ENCODE peak calls at places on chromosomes 11 and 22, in seven cellular contexts. O is PC-3, Z is left ventricle myocardium inferior, P is H9, T is gastrocnemius medialis, Y is transverse colon, U is tibial nerve. W is an unnamed sample. For H3K9me3, the result is how much of the 10 kb centered on the place peaks cover.

GRCh38 chr11:79404325-79404724 is 36.5 kb downstream of the TENM4 start:
- DNase-seq in T (no peak), P (no peak), Z (no peak), U (no peak), O (no peak), Y (no peak), W (no peak)

GRCh38 chr11:1479006-1479677 is 7.4 kb downstream of the MOB2 start:
- DNase-seq in P (no peak), Y (no peak), Z (peak), O (no peak), T (peak), U (no peak), W (no peak)

GRCh38 chr11:72738199-72739141 is 13.7 kb downstream of the ARAP1 start:
- DNase-seq in P (no peak), O (peak), Z (no peak), U (no peak), T (peak), Y (no peak), W (no peak)

GRCh38 chr11:106656646-106657045 is 361.6 kb downstream of the GUCY1A2 start:
- DNase-seq in P (no peak), O (peak), Y (no peak), Z (no peak), U (no peak), T (no peak), W (no peak)

GRCh38 chr11:65431452-65432132 is 9.0 kb downstream of the NEAT1 start:
- DNase-seq in T (no peak), O (no peak), Z (no peak), P (no peak), U (no peak), Y (peak), W (no peak)

GRCh38 chr11:94400839-94401772 is at the start of gene GPR83:
- DNase-seq in U (no peak), T (no peak), P (peak), Y (no peak), O (no peak), Z (peak), W (no peak)

GRCh38 chr11:123560001-123560400 is 94.4 kb downstream of the SCN3B start:
- DNase-seq in Y (no peak), P (no peak), Z (peak), T (peak), O (no peak), U (no peak), W (no peak)

GRCh38 chr11:62552465-62552782 is 5.8 kb upstream of the AHNAK start:
- DNase-seq in P (no peak), Y (no peak), O (peak), U (no peak), Z (peak), T (no peak), W (no peak)

GRCh38 chr22:45671783-45672563 is at the start of gene ATXN10:
- DNase-seq in P (peak), Y (peak), T (peak), U (no peak), O (peak), Z (peak), W (peak)

GRCh38 chr11:126862664-126863247 is 137.8 kb downstream of the KIRREL3 start:
- DNase-seq in P (peak), T (no peak), Z (no peak), O (no peak), U (no peak), Y (no peak), W (no peak)

GRCh38 chr11:108963118-108963517 is 298.2 kb downstream of the DDX10 start:
- DNase-seq in Y (no peak), Z (no peak), P (no peak), O (no peak), T (no peak), U (no peak), W (no peak)

GRCh38 chr11:15707971-15708370 is 593.2 kb downstream of the INSC start:
- DNase-seq in P (peak), Z (peak), U (peak), O (peak), Y (peak), T (peak), W (no peak)

GRCh38 chr11:85076535-85077330 is 550.4 kb downstream of the DLG2 start:
- DNase-seq in O (peak), Z (no peak), U (no peak), T (no peak), P (no peak), Y (no peak), W (no peak)

GRCh38 chr11:111759778-111760407 is 6.3 kb downstream of the PPP2R1B start:
- DNase-seq in Y (no peak), U (no peak), Z (no peak), P (no peak), O (no peak), T (no peak), W (no peak)

GRCh38 chr11:122709042-122709760 is 53.7 kb downstream of the UBASH3B start:
- DNase-seq in Z (no peak), Y (no peak), T (no peak), O (peak), P (no peak), U (no peak), W (no peak)

GRCh38 chr11:94665116-94665659 is 98.0 kb downstream of the PIWIL4 start:
- DNase-seq in Z (no peak), U (no peak), T (no peak), Y (no peak), P (no peak), O (no peak), W (no peak)

GRCh38 chr11:118058311-118059230 is 18.3 kb upstream of the TMPRSS4 start:
- DNase-seq in T (no peak), U (no peak), Y (peak), P (no peak), Z (no peak), O (peak), W (peak)

GRCh38 chr11:100709233-100709999 is 22.3 kb downstream of the ARHGAP42 start:
- DNase-seq in Z (no peak), T (no peak), U (no peak), P (no peak), Y (no peak), O (peak), W (no peak)

DNA sequence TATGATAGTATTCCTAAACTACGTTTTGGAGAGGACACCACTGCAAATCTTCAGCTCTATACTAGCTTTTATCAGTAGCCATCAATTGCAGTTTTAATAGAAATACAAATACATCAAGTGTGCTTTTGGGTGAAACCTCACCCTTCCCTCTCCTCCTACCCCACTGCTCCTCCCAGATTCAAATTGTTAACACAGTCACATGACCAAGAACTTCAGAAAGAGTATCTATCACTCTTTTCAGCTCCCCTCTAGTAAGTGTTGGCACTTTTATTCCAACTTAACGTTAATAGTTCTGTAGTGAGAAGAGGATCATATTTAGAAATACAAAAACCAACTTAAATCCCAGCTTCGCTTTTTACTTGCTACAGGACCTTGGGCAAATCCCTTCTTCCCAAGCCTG is 17.0 kb downstream of the RRAS2 start:
- DNase-seq in Y (no peak), U (no peak), T (no peak), P (no peak), O (no peak), Z (no peak), W (no peak)
- H3K27ac ChIP-seq in Y (no peak), U (no peak), T (no peak), P (peak), O (no peak), Z (no peak), W (no peak)

GRCh38 chr22:48179571-48180546 is 1417.4 kb downstream of the TBC1D22A start:
- DNase-seq in Y (no peak), U (no peak), O (no peak), T (no peak), Z (no peak), P (peak), W (no peak)

GRCh38 chr22:48182036-48182435 is 1419.6 kb downstream of the TBC1D22A start:
- DNase-seq in U (no peak), O (no peak), P (peak), Y (no peak), Z (no peak), T (no peak), W (no peak)

GRCh38 chr22:48180631-48181030 is 1418.2 kb downstream of the TBC1D22A start:
- DNase-seq in U (no peak), T (no peak), P (peak), Y (no peak), Z (no peak), O (no peak), W (no peak)

GRCh38 chr22:48182896-48183805 is 1420.7 kb downstream of the TBC1D22A start:
- DNase-seq in U (no peak), O (no peak), Y (no peak), Z (no peak), P (peak), T (no peak), W (no peak)

GRCh38 chr22:48181168-48181955 is 1418.9 kb downstream of the TBC1D22A start:
- DNase-seq in O (no peak), U (no peak), P (peak), Y (no peak), Z (no peak), T (no peak), W (no peak)
- H3K9me3 ChIP-seq in O (under half), U (under half), P (under half), Y (under half), Z (under half), T (under half), W (under half)

GRCh38 chr22:39214383-39215069 is 30.3 kb downstream of the PDGFB start:
- DNase-seq in T (no peak), P (peak), Z (no peak), O (peak), U (no peak), Y (no peak), W (no peak)
- H3K27ac ChIP-seq in T (no peak), P (peak), Z (no peak), O (peak), U (no peak), Y (no peak), W (no peak)

DNA sequence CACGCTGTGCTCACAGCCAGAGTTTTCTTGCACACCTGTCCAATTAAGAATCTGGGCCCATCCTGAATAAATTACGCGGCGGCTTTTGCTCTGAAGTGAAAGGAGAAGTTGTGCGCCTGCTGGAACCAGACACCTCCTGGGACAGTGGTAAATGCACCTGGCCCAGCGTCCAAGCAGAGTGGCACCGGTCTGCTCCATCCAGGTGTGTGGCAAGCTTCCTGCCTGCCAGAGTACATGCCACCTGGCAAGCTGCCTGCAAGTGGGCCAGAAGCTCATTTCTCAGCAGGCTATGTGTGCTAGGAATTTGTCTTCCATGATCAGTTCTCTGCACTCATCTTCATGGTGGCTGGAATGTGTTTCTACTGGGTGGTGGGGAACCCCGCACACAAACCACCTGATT is 660.6 kb downstream of the ETS1 start:
- DNase-seq in P (no peak), Y (no peak), Z (no peak), U (no peak), T (no peak), O (no peak), W (no peak)
- H3K9me3 ChIP-seq in P (under half), Y (under half), Z (under half), U (under half), T (under half), O (under half), W (under half)

GRCh38 chr11:26623076-26623666 is 51.1 kb upstream of the MUC15 start:
- DNase-seq in Z (no peak), O (peak), U (no peak), P (no peak), Y (no peak), T (no peak), W (no peak)
- H3K27ac ChIP-seq in Z (no peak), O (no peak), U (no peak), P (no peak), Y (no peak), T (no peak), W (no peak)

DNA sequence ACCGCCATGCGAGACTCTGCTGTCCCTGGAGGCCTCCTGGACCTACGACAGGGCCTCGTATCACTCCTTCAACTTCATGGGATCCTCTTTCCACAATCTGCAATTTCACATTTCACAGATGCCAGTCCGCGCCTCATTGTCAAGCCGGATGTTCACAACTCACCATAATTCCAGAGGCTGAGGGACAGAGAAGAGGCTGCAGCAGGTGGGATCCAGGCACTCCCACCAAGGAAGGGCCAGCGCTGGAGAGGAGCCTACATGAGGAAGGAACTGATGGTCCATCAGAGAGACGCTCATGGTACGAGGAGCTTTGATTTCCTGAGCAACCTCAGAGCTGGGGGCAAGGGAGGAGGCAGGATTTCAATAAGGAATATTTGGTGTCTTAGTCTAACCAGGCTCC is 495.0 kb downstream of the BRD1 start:
- DNase-seq in O (no peak), Y (no peak), P (no peak), T (no peak), Z (no peak), U (no peak), W (no peak)
- H3K9me3 ChIP-seq in O (under half), Y (under half), P (under half), T (under half), Z (under half), U (under half), W (under half)

DNA sequence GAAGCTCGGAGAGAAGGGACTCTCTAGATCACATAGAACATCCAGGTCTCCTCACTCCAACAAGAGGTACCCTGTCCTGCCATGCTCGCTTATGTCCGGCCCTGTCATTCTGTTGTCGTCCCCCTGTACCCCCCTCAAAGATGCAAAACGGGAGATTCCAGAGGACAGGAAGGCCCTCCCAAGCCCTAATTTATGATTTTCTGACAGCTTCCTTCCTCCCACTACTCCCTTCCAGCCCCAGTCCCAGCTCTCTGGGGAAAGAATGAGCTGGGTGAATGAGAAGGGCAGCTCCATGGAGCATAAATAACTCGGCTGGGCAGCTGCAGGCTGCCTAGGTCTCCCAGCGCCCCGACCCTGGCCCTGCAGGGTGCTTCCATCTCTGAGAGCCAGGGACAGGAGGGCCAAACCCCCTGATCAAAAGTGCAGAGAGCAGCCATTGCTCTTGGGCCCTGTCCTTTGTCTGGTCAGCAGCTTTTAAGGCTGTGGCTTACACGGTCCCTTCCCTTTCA is 3.9 kb upstream of the EMID1 start:
- DNase-seq in P (no peak), O (no peak), T (no peak), Z (no peak), Y (no peak), U (no peak), W (no peak)
- H3K27ac ChIP-seq in P (no peak), O (no peak), T (no peak), Z (peak), Y (peak), U (no peak), W (no peak)

DNA sequence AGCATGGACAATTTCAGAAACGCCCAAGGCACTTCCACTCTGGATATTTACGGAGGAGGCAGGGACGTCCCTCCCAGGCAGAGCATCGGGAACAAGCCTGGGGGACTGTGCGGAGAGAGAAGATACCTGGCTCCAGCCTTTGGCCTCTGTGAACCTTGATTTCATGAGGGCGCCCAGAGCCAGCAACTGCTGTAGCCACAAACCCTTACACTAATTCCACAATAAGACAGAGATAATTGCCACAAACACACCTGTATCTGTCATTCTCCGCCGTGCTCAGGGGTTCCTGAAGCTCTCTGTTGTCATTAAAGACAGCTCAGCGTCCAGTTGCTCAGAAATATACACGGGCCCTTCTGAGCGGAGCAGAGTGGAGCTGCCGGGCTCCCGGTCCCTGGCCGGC is 1292.1 kb downstream of the TBC1D22A start:
- DNase-seq in T (no peak), U (no peak), P (peak), Y (no peak), Z (no peak), O (no peak), W (no peak)
- H3K9me3 ChIP-seq in T (under half), U (under half), P (under half), Y (under half), Z (under half), O (under half), W (under half)

W was measured in CD4-positive, alpha-beta T cell.